ENCODE peak calls at places on chromosomes 16 and 17, in four cellular contexts. N, R, E and T are unnamed samples. For H3K36me3, the result is how much of the 10 kb centered on the place peaks cover.

GRCh38 chr16:8645831-8646230 is 24.3 kb downstream of the METTL22 start:
- DNase-seq in N (no peak), R (no peak), E (no peak), T (no peak)

GRCh38 chr16:50830698-50831097 is 88.8 kb downstream of the CYLD start:
- DNase-seq in N (no peak), R (no peak), E (no peak), T (no peak)

GRCh38 chr17:7834554-7834890 is 505 bp downstream of the KDM6B start:
- DNase-seq in N (no peak), R (peak), E (peak), T (peak)

GRCh38 chr17:61199431-61200348 is 200.0 kb upstream of the TBX2 start:
- DNase-seq in N (no peak), R (no peak), E (no peak), T (no peak)

GRCh38 chr16:27107185-27107592 is 40.5 kb downstream of the C16orf82 start:
- DNase-seq in N (no peak), R (no peak), E (no peak), T (no peak)

GRCh38 chr16:3431779-3432219 is 11.5 kb downstream of the ZNF597 start:
- DNase-seq in N (no peak), R (peak), E (no peak), T (peak)

GRCh38 chr17:62134397-62134796 is 69.3 kb upstream of the MED13 start:
- DNase-seq in N (no peak), R (no peak), E (no peak), T (no peak)

GRCh38 chr16:61901689-61902088 is 134.5 kb downstream of the CDH8 start:
- DNase-seq in N (no peak), R (no peak), E (no peak), T (no peak)

GRCh38 chr16:17161034-17161433 is 309.7 kb downstream of the XYLT1 start:
- DNase-seq in N (peak), R (no peak), E (no peak), T (no peak)

GRCh38 chr17:21263351-21263750 is 10.1 kb upstream of the NATD1 start:
- DNase-seq in N (no peak), R (no peak), E (no peak), T (no peak)

GRCh38 chr16:6602401-6602800 is 730.2 kb upstream of the RBFOX1 start:
- DNase-seq in N (no peak), R (no peak), E (no peak), T (no peak)

GRCh38 chr16:31118223-31119155 is 1.0 kb downstream of the KAT8 start:
- DNase-seq in N (no peak), R (peak), E (no peak), T (no peak)

GRCh38 chr16:72952404-72953301 is 95.3 kb downstream of the ZFHX3 start:
- DNase-seq in N (no peak), R (no peak), E (peak), T (no peak)

GRCh38 chr17:57552114-57552601 is 192.9 kb downstream of the CCDC182 start:
- DNase-seq in N (peak), R (no peak), E (no peak), T (peak)

GRCh38 chr17:61091096-61091495 is 308.5 kb upstream of the TBX2 start:
- DNase-seq in N (no peak), R (no peak), E (no peak), T (no peak)

GRCh38 chr16:57642368-57643135 is 14.1 kb downstream of the ADGRG1 start:
- DNase-seq in N (no peak), R (no peak), E (no peak), T (no peak)

GRCh38 chr16:9050102-9050830 is 41.2 kb upstream of the HAPSTR1 start:
- DNase-seq in N (peak), R (no peak), E (no peak), T (no peak)

GRCh38 chr16:53945996-53946395 is 242.0 kb downstream of the FTO start:
- DNase-seq in N (peak), R (no peak), E (no peak), T (no peak)

GRCh38 chr16:84354306-84354705 is 14.0 kb upstream of the ATP2C2 start:
- DNase-seq in N (no peak), R (no peak), E (no peak), T (no peak)

GRCh38 chr17:82941021-82942001 is 101.5 kb upstream of the ZNF750 start:
- DNase-seq in N (no peak), R (no peak), E (peak), T (peak)

GRCh38 chr16:4052801-4053662 is 63.2 kb downstream of the ADCY9 start:
- DNase-seq in N (no peak), R (peak), E (no peak), T (peak)

GRCh38 chr17:36933174-36934143 is 3.8 kb upstream of the LHX1 start:
- DNase-seq in N (peak), R (no peak), E (no peak), T (no peak)

GRCh38 chr17:78510141-78510935 is 66.9 kb downstream of the DNAH17 start:
- DNase-seq in N (no peak), R (no peak), E (no peak), T (no peak)

GRCh38 chr17:49076575-49077384 is 55.8 kb upstream of the B4GALNT2 start:
- DNase-seq in N (no peak), R (no peak), E (no peak), T (no peak)

GRCh38 chr17:27407916-27408846 is 48.1 kb upstream of the KSR1 start:
- DNase-seq in N (peak), R (no peak), E (no peak), T (no peak)

GRCh38 chr16:89072216-89073130 is 21.2 kb upstream of the ACSF3 start:
- DNase-seq in N (no peak), R (no peak), E (no peak), T (no peak)

GRCh38 chr16:49350265-49351103 is 23.1 kb upstream of the C16orf78 start:
- DNase-seq in N (peak), R (peak), E (no peak), T (no peak)

GRCh38 chr17:5115673-5116651 is at the start of gene USP6:
- DNase-seq in N (no peak), R (no peak), E (no peak), T (no peak)

GRCh38 chr16:11089504-11090124 is 145.2 kb downstream of the CLEC16A start:
- DNase-seq in N (no peak), R (no peak), E (no peak), T (peak)

GRCh38 chr16:67283826-67284555 is 4.7 kb downstream of the PLEKHG4 start:
- DNase-seq in N (no peak), R (peak), E (no peak), T (no peak)

GRCh38 chr16:68179196-68179795 is 56.6 kb downstream of the ESRP2 start:
- DNase-seq in N (no peak), R (no peak), E (no peak), T (no peak)

GRCh38 chr16:2163211-2163881 is 7.8 kb downstream of the TRAF7 start:
- DNase-seq in N (no peak), R (no peak), E (no peak), T (no peak)

GRCh38 chr17:75442168-75443103 is 14.0 kb upstream of the TMEM94 start:
- DNase-seq in N (no peak), R (no peak), E (no peak), T (no peak)

GRCh38 chr16:2724088-2724676 is 4.2 kb upstream of the PRSS27 start:
- DNase-seq in N (no peak), R (no peak), E (no peak), T (no peak)

GRCh38 chr16:74029122-74029805 is 267.4 kb upstream of the PSMD7 start:
- DNase-seq in N (no peak), R (no peak), E (no peak), T (no peak)

GRCh38 chr17:13031718-13032350 is 14.0 kb upstream of the ELAC2 start:
- DNase-seq in N (peak), R (peak), E (no peak), T (no peak)

GRCh38 chr17:77215281-77215680 is 74.5 kb downstream of the SEC14L1 start:
- DNase-seq in N (no peak), R (no peak), E (no peak), T (no peak)
- H3K36me3 ChIP-seq in N (under half), R (under half), E (half or more), T (half or more)

GRCh38 chr17:68255151-68255550 is 7.3 kb downstream of the AMZ2 start:
- DNase-seq in N (no peak), R (no peak), E (no peak), T (no peak)
- TF ChIP-seq CTCF in N (no peak), R (no peak), E (no peak), T (no peak)

GRCh38 chr17:65545708-65546523 is 15.5 kb downstream of the AXIN2 start:
- DNase-seq in N (peak), R (no peak), E (no peak), T (no peak)
- H3K36me3 ChIP-seq in N (under half), R (under half), E (under half), T (under half)

DNA sequence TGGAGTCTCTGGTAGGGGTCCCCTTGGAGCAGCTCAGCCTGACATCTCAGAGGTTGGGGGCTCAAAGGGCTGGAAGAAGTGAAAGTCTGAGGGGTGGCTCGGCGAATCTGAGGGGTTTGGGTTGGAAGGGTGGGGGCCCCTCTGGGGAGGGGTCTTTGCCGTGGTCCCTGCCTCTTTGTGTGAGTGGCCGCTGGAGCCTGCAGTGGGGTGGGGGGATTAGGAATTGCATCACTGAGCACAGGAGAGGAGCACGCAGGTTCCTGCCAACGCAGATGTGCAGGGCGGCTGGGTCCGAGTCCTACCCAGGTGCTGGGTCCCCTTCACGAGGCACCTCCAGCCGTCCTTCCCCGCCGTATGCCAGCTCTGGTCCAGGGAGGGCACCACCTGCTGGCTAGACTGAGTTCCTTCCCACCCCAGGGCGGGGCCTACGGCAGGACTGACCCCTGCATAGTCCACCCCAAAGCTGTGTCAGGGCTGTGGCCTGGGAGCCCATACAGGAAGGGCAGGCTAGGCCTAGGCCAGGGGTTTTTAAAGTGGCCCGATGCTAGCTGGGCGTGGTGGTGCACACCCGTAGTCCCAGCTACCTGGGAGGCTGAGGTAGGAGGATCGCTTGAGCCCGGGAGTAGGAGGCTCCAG is 9.9 kb downstream of the FMNL1 start:
- DNase-seq in N (peak), R (no peak), E (no peak), T (no peak)
- TF ChIP-seq CTCF in N (peak), R (no peak), E (no peak), T (peak)

GRCh38 chr16:87702325-87702811 is 63.4 kb downstream of the KLHDC4 start:
- DNase-seq in N (peak), R (no peak), E (no peak), T (no peak)
- H3K36me3 ChIP-seq in N (under half), R (under half), E (under half), T (half or more)

DNA sequence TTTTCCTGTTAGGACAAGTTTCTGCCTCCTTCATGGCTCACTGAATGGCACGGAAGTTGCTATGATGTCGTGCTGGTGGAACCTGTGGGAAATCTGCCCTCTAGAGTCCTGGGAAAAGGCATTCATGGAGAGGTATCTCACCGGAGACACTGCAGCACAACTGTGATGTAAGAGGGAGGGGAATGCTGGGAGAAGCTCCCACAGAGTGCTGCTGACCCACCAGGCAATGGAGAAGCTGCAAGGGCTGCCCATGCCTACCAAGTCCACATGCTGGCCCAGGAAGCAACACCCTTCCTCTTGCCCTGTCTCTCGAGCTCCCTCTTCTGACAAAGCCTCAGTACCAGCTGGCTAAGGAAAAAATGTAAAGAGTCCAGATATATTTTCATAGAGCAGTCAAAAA is 45.2 kb upstream of the SLC5A11 start:
- DNase-seq in N (no peak), R (no peak), E (no peak), T (no peak)
- TF ChIP-seq CTCF in N (no peak), R (no peak), E (no peak), T (no peak)

GRCh38 chr16:22348296-22348695 is 26.1 kb downstream of the CDR2 start:
- DNase-seq in N (no peak), R (no peak), E (no peak), T (no peak)

GRCh38 chr16:22342082-22342481 is 32.3 kb downstream of the CDR2 start:
- DNase-seq in N (no peak), R (no peak), E (no peak), T (no peak)

GRCh38 chr16:22340945-22341344 is 33.5 kb downstream of the CDR2 start:
- DNase-seq in N (no peak), R (no peak), E (no peak), T (no peak)

GRCh38 chr16:22347100-22347820 is 27.2 kb downstream of the CDR2 start:
- DNase-seq in N (no peak), R (no peak), E (no peak), T (no peak)

GRCh38 chr16:22346463-22346862 is 28.0 kb downstream of the CDR2 start:
- DNase-seq in N (no peak), R (no peak), E (no peak), T (no peak)
- H3K36me3 ChIP-seq in N (under half), R (under half), E (half or more), T (under half)

GRCh38 chr17:35866356-35866950 is 2.2 kb downstream of the HEATR9 start:
- DNase-seq in N (no peak), R (no peak), E (no peak), T (no peak)
- TF ChIP-seq CTCF in N (no peak), R (no peak), E (no peak), T (no peak)

GRCh38 chr17:50397111-50397918 is at the start of gene LRRC59:
- DNase-seq in N (peak), R (peak), E (peak), T (peak)

GRCh38 chr17:50392621-50393020 is 4.7 kb downstream of the LRRC59 start:
- DNase-seq in N (no peak), R (peak), E (no peak), T (no peak)

GRCh38 chr17:50393700-50394099 is 3.6 kb downstream of the LRRC59 start:
- DNase-seq in N (no peak), R (no peak), E (no peak), T (no peak)

GRCh38 chr17:50396261-50397110 is 837 bp downstream of the LRRC59 start:
- DNase-seq in N (no peak), R (peak), E (no peak), T (peak)

GRCh38 chr17:50394711-50395110 is 2.6 kb downstream of the LRRC59 start:
- DNase-seq in N (no peak), R (peak), E (no peak), T (no peak)
- H3K36me3 ChIP-seq in N (under half), R (under half), E (half or more), T (under half)

GRCh38 chr16:70680495-70681381 is 5.1 kb downstream of the MTSS2 start:
- DNase-seq in N (no peak), R (peak), E (no peak), T (peak)

GRCh38 chr16:70678898-70679652 is 6.8 kb downstream of the MTSS2 start:
- DNase-seq in N (no peak), R (peak), E (no peak), T (peak)

GRCh38 chr16:70678121-70678897 is 7.5 kb downstream of the MTSS2 start:
- DNase-seq in N (no peak), R (peak), E (no peak), T (peak)

GRCh38 chr16:70681382-70682238 is 4.2 kb downstream of the MTSS2 start:
- DNase-seq in N (no peak), R (peak), E (no peak), T (no peak)

GRCh38 chr16:70679653-70680494 is 6.0 kb downstream of the MTSS2 start:
- DNase-seq in N (peak), R (peak), E (no peak), T (no peak)
- TF ChIP-seq CTCF in N (peak), R (no peak), E (peak), T (peak)